ENCODE peak calls at places on chromosomes 7 and 10, in four cellular contexts. V, Y, E and P are unnamed samples.
A peak's percentile ranks its signal among the peaks of the same experiment; 100 is the strongest.

GRCh38 chr10:125694874-125695273 is 11.9 kb upstream of the TEX36 start:
- DNase-seq in E (peak; percentile 40), Y (peak; percentile 40), V (no peak), P (peak; percentile 94)

GRCh38 chr7:28608766-28609165 is 196.4 kb downstream of the CREB5 start:
- DNase-seq in V (no peak), Y (peak; percentile 81), E (no peak), P (no peak)

GRCh38 chr7:102322202-102322715 is 34.0 kb downstream of the SPDYE6 start:
- DNase-seq in V (peak; percentile 12), E (no peak), Y (no peak), P (no peak)

GRCh38 chr7:36001546-36001945 is 151.5 kb upstream of the EEPD1 start:
- DNase-seq in Y (peak; percentile 21), E (peak; percentile 48), V (no peak), P (peak; percentile 18)

GRCh38 chr10:99526861-99527504 is 5.8 kb upstream of the NKX2-3 start:
- DNase-seq in V (no peak), Y (no peak), E (no peak), P (no peak)

GRCh38 chr7:29332875-29333482 is 138.4 kb downstream of the CHN2 start:
- DNase-seq in V (no peak), Y (no peak), E (no peak), P (no peak)

GRCh38 chr7:128076831-128077271 is 45.6 kb upstream of the LRRC4 start:
- DNase-seq in E (peak; percentile 46), V (no peak), Y (peak; percentile 31), P (no peak)

GRCh38 chr10:43205681-43206390 is 61.0 kb downstream of the RASGEF1A start:
- DNase-seq in V (peak; percentile 81), Y (no peak), E (no peak), P (no peak)

GRCh38 chr10:2972216-2972615 is 95.1 kb upstream of the PFKP start:
- DNase-seq in E (no peak), V (no peak), Y (peak; percentile 16), P (no peak)

GRCh38 chr10:23345861-23346260 is 1.3 kb upstream of the C10orf67 start:
- DNase-seq in Y (peak; percentile 95), V (no peak), E (peak; percentile 81), P (peak; percentile 87)

GRCh38 chr7:127504715-127505114 is 80.7 kb downstream of the GCC1 start:
- DNase-seq in E (peak; percentile 5), Y (peak; percentile 8), V (peak; percentile 74), P (no peak)

GRCh38 chr10:96614515-96614914 is 27.7 kb upstream of the TM9SF3 start:
- DNase-seq in E (peak; percentile 84), Y (peak; percentile 21), V (no peak), P (peak; percentile 94)

GRCh38 chr7:99898836-99899235 is 20.5 kb downstream of the TRIM4 start:
- DNase-seq in V (no peak), E (no peak), Y (no peak), P (no peak)

GRCh38 chr7:91455411-91455810 is 191.2 kb downstream of the FZD1 start:
- DNase-seq in E (no peak), Y (no peak), V (no peak), P (no peak)

GRCh38 chr10:44395902-44396670 is 11.2 kb upstream of the CXCL12 start:
- DNase-seq in V (peak; percentile 80), E (no peak), Y (no peak), P (no peak)

GRCh38 chr10:6242089-6242488 is 39.4 kb downstream of the PFKFB3 start:
- DNase-seq in Y (peak; percentile 49), V (no peak), E (peak; percentile 12), P (no peak)
- TF ChIP-seq CTCF in Y (no peak), V (no peak), E (no peak), P (no peak)

GRCh38 chr7:52030722-52031121 is 714.1 kb upstream of the COBL start:
- DNase-seq in E (no peak), Y (no peak), V (no peak), P (no peak)
- TF ChIP-seq CTCF in E (no peak), Y (no peak), V (no peak), P (no peak)

GRCh38 chr7:33109758-33110238 is 594 bp upstream of the RP9 start:
- DNase-seq in Y (no peak), V (no peak), E (no peak), P (peak; percentile 4)

GRCh38 chr7:33111614-33112013 is 2.4 kb upstream of the RP9 start:
- DNase-seq in V (no peak), E (no peak), Y (no peak), P (no peak)

GRCh38 chr7:33107136-33108066 is 1.8 kb downstream of the RP9 start:
- DNase-seq in Y (peak; percentile 63), V (no peak), E (peak; percentile 58), P (peak; percentile 61)

GRCh38 chr7:33108931-33109757 is at the start of gene RP9:
- DNase-seq in V (peak; percentile 90), Y (peak; percentile 45), E (peak; percentile 67), P (peak; percentile 7)

DNA sequence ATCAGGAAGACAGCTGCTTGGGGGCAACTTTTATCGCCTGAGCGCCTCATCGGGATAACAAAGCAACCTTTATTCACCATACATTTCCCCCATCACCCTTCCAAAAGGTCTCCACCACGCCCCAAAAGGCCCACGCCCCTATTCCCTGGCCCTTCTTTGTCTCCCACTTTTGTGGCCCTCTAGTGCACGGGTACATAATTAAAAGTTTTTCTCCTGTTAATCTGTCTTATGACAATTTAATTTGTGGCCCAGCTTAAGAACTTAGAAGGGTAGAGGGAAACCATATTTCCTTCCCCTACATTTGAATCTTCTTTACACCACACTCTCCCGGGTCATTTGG is 643 bp downstream of the RP9 start:
- DNase-seq in V (no peak), Y (peak; percentile 11), E (no peak), P (peak; percentile 2)
- TF ChIP-seq CTCF in V (no peak), Y (no peak), E (peak; percentile 5), P (peak; percentile 23)

DNA sequence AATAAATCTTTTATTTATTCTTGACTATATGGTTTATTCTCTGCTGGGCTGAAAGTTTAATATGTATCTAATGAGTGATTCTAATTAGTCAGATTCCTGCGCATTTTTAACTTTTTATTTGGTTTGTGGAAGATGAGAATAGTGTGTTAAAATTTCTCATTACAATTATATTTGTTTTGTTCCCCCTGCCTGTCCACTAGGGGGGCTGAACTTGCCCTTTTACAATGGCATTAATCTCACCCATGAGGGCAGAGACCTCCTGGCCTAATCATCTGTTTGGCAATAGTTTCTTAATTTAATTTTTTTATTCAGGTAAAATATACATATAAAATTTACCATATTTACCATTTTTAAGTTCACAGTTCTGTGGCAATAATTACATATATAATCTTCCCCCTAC is 278.5 kb upstream of the NPY start:
- DNase-seq in E (no peak), Y (no peak), V (no peak), P (no peak)
- TF ChIP-seq CTCF in E (no peak), Y (no peak), V (no peak), P (no peak)

GRCh38 chr10:91296471-91296870 is 76.0 kb downstream of the PCGF5 start:
- DNase-seq in E (no peak), Y (peak; percentile 38), V (no peak), P (no peak)
- TF ChIP-seq CTCF in E (peak; percentile 36), Y (peak; percentile 10), V (no peak), P (peak; percentile 60)

GRCh38 chr7:19709249-19709578 is 377 bp upstream of the POLR1F start:
- DNase-seq in V (no peak), Y (no peak), E (no peak), P (no peak)
- TF ChIP-seq CTCF in V (no peak), Y (no peak), E (no peak), P (peak; percentile 61)